ENCODE peak calls at places on chromosomes 6 and 20, in eight cellular contexts. W is AG09319; U is germinal center; F is mesenteric fat pad; S is activated CD4-positive, alpha-beta memory T cell treated with anti-CD3 and anti-CD28 coated beads, Interleukin-2, amount 10 ng/mL, durations not matched to agents 7 days and 5 days; D is suprapubic skin; R is NCI-H1417; L is OCI-M1. J is an unnamed sample.

GRCh38 chr20:270517-270916 is 13.0 kb downstream of the DEFB132 start:
- DNase-seq in S (no peak), D (no peak), L (no peak), W (no peak), R (no peak), U (no peak), F (no peak), J (no peak)

GRCh38 chr6:141634269-141634668 is 498.5 kb upstream of the GJE1 start:
- DNase-seq in L (peak; percentile 26), W (no peak), F (no peak), D (no peak), U (no peak), S (no peak), R (no peak), J (no peak)

GRCh38 chr6:158207452-158207788 is 39.3 kb downstream of the GTF2H5 start:
- DNase-seq in U (no peak), S (peak; percentile 55), L (no peak), R (no peak), W (no peak), D (no peak), F (no peak), J (no peak)

GRCh38 chr6:107988570-107988969 is 30.6 kb upstream of the SEC63 start:
- DNase-seq in D (no peak), F (no peak), U (no peak), L (no peak), W (no peak), R (no peak), S (no peak), J (no peak)

GRCh38 chr6:7311920-7312615 is 931 bp downstream of the SSR1 start:
- DNase-seq in R (peak; percentile 24), S (no peak), U (no peak), F (no peak), D (no peak), W (no peak), L (peak; percentile 64), J (no peak)

GRCh38 chr6:147166360-147166944 is 37.8 kb upstream of the STXBP5 start:
- DNase-seq in L (peak; percentile 97), U (no peak), F (no peak), W (no peak), S (no peak), D (no peak), R (no peak), J (no peak)

GRCh38 chr20:33679758-33680485 is 5.7 kb upstream of the NECAB3 start:
- DNase-seq in R (no peak), S (peak; percentile 78), D (no peak), W (no peak), L (no peak), F (no peak), U (peak; percentile 87), J (no peak)

GRCh38 chr6:157035576-157035975 is 258.4 kb downstream of the ARID1B start:
- DNase-seq in L (no peak), R (no peak), D (no peak), S (no peak), W (no peak), U (no peak), F (no peak), J (no peak)

GRCh38 chr6:42075159-42075838 is 25.0 kb downstream of the TAF8 start:
- DNase-seq in W (peak; percentile 67), L (peak; percentile 89), S (peak; percentile 69), D (peak; percentile 83), R (peak; percentile 78), F (no peak), U (peak; percentile 54), J (peak; percentile 46)

GRCh38 chr6:43547202-43547601 is 28.6 kb downstream of the XPO5 start:
- DNase-seq in R (no peak), D (no peak), W (no peak), L (no peak), U (no peak), S (no peak), F (no peak), J (no peak)

GRCh38 chr20:35698298-35699126 is 640 bp downstream of the NFS1 start:
- DNase-seq in L (peak; percentile 39), D (no peak), W (no peak), U (peak; percentile 25), R (no peak), S (no peak), F (no peak), J (no peak)

GRCh38 chr6:140905050-140905449 is 1227.7 kb upstream of the GJE1 start:
- DNase-seq in S (no peak), F (no peak), W (no peak), D (no peak), R (no peak), U (no peak), L (no peak), J (no peak)

GRCh38 chr6:23244300-23244699 is 674.9 kb downstream of the HDGFL1 start:
- DNase-seq in L (no peak), R (no peak), U (no peak), S (no peak), F (no peak), D (no peak), W (peak; percentile 46), J (no peak)

J was measured in NCI-H748 treated with DMSO at 0.1 percent for 48 hours.